ENCODE peak calls at places on chromosomes 6 and 20, in seven cellular contexts. T, W, O, I, C, N and P are unnamed samples.

GRCh38 chr20:3987296-3987695 is 28.1 kb downstream of the RNF24 start:
- DNase-seq in T (no peak), N (no peak), W (no peak), C (no peak), I (no peak), O (no peak), P (no peak)

GRCh38 chr20:24149881-24150307 is 161.3 kb upstream of the GGTLC1 start:
- DNase-seq in T (no peak), I (no peak), W (no peak), O (no peak), N (no peak), C (no peak), P (no peak)

GRCh38 chr6:84033523-84034451 is at the start of gene MRAP2:
- DNase-seq in N (no peak), O (peak; percentile 15), W (peak; percentile 52), T (peak; percentile 50), C (no peak), I (no peak), P (no peak)

GRCh38 chr6:152428126-152428525 is 209.0 kb downstream of the SYNE1 start:
- DNase-seq in O (peak; percentile 46), I (no peak), N (no peak), C (no peak), W (no peak), T (no peak), P (no peak)

GRCh38 chr6:31592396-31592771 is 422 bp downstream of the NCR3 start:
- DNase-seq in O (no peak), C (no peak), W (no peak), T (no peak), N (no peak), I (no peak), P (no peak)

GRCh38 chr6:158610319-158610968 is 34.1 kb downstream of the DYNLT1 start:
- DNase-seq in O (no peak), C (no peak), N (no peak), T (no peak), W (no peak), I (no peak), P (no peak)

GRCh38 chr6:147954938-147955337 is 387.7 kb upstream of the SASH1 start:
- DNase-seq in T (no peak), W (no peak), I (no peak), O (no peak), C (no peak), N (no peak), P (no peak)

GRCh38 chr20:1108437-1108920 is 9.9 kb upstream of the PSMF1 start:
- DNase-seq in N (no peak), W (peak; percentile 51), I (no peak), T (peak; percentile 62), C (peak; percentile 37), O (peak; percentile 47), P (peak; percentile 60)

GRCh38 chr20:62117658-62118057 is 4.6 kb upstream of the LSM14B start:
- DNase-seq in C (no peak), I (no peak), W (no peak), O (no peak), N (no peak), T (peak; percentile 48), P (peak; percentile 66)